ENCODE peak calls at places on chromosome 4, in four cellular contexts. Y, O, E and K are unnamed samples. For H3K4me1, the result is how much of the 10 kb centered on the place peaks cover.

GRCh38 chr4:65670331-65671031 is at the start of gene EPHA5:
- DNase-seq in Y (peak), O (peak), E (peak), K (peak)

GRCh38 chr4:137430171-137430570 is 102.1 kb downstream of the PCDH18 start:
- DNase-seq in Y (no peak), O (no peak), E (no peak), K (no peak)

GRCh38 chr4:138609943-138610350 is 367.8 kb upstream of the SLC7A11 start:
- DNase-seq in Y (no peak), O (peak), E (no peak), K (no peak)

GRCh38 chr4:163666335-163666888 is 171.9 kb downstream of the TMA16 start:
- DNase-seq in Y (no peak), O (no peak), E (no peak), K (no peak)

GRCh38 chr4:129514852-129515251 is 418.9 kb downstream of the C4orf33 start:
- DNase-seq in Y (no peak), O (no peak), E (no peak), K (no peak)

GRCh38 chr4:82851902-82852750 is 38.8 kb downstream of the SEC31A start:
- DNase-seq in Y (no peak), O (peak), E (no peak), K (no peak)

GRCh38 chr4:86960557-86960959 is 25.7 kb downstream of the AFF1 start:
- DNase-seq in Y (no peak), O (peak), E (no peak), K (no peak)

GRCh38 chr4:110483516-110483915 is 7.6 kb downstream of the ENPEP start:
- DNase-seq in Y (no peak), O (no peak), E (no peak), K (no peak)

GRCh38 chr4:71783972-71784371 is at the start of gene GC:
- DNase-seq in Y (no peak), O (no peak), E (no peak), K (no peak)

GRCh38 chr4:184413227-184414064 is 60.9 kb downstream of the IRF2 start:
- DNase-seq in Y (no peak), O (no peak), E (no peak), K (no peak)
- H3K4me1 ChIP-seq in Y (half or more), O (under half), E (under half), K (under half)

DNA sequence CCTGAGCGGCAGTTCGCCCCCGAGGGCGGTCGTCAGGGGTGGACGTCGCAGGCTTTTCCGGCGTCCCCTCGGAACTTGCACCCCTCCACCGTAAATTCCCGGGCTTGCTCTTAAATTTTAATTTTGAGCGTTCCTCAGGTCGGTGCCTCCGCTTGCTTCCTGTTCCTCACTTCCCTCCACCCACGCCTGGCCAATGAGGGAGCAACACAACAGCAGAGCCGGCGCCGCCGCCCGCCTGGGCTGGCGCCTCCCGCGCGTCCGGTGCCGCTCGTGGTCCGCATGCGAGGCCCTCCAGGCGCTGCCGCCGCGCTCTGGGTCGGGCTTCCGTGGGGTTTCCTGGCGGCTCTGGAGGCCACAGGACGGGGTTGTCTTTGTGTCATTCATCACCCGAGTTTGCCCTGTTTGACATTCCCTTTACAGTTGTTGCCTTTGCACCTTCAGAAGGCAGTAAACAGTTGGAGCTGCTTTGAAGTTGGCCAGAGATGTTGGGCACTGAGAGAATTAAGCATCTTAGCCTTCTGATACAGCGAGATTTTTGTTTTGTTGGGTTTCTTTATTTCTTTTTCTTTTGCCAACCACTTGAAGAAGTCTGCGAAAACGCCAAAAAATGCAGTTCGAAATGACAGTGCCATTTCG is 692 bp downstream of the SPCS3 start:
- DNase-seq in Y (peak), O (peak), E (peak), K (peak)
- H3K4me1 ChIP-seq in Y (under half), O (under half), E (under half), K (under half)

GRCh38 chr4:13534344-13535063 is 9.8 kb downstream of the NKX3-2 start:
- DNase-seq in Y (no peak), O (no peak), E (no peak), K (no peak)
- H3K4me1 ChIP-seq in Y (under half), O (under half), E (under half), K (under half)

GRCh38 chr4:143404555-143404954 is 67.9 kb downstream of the GAB1 start:
- DNase-seq in Y (no peak), O (no peak), E (no peak), K (no peak)
- H3K4me1 ChIP-seq in Y (half or more), O (under half), E (half or more), K (under half)

DNA sequence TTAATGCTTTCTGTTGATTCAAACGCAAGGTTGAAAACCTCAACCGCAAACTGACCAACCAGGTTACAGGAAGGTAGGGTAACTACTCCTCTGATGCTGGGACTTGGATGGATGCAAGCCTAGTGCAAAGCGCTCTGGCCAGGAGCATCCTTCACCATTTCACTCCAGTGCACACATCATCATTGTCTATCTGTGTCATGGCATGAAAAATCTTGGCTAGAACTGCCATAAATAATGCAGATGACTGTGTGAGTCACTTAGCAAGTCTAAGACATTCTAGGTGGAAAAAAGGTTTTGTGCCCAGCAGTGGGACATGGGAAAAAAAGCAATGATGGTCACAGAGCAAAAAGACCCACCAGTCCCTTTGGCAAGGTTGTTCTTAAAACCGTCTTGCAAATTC is 10.9 kb downstream of the ADGRA3 start:
- DNase-seq in Y (no peak), O (peak), E (no peak), K (no peak)
- H3K4me1 ChIP-seq in Y (under half), O (under half), E (under half), K (under half)

DNA sequence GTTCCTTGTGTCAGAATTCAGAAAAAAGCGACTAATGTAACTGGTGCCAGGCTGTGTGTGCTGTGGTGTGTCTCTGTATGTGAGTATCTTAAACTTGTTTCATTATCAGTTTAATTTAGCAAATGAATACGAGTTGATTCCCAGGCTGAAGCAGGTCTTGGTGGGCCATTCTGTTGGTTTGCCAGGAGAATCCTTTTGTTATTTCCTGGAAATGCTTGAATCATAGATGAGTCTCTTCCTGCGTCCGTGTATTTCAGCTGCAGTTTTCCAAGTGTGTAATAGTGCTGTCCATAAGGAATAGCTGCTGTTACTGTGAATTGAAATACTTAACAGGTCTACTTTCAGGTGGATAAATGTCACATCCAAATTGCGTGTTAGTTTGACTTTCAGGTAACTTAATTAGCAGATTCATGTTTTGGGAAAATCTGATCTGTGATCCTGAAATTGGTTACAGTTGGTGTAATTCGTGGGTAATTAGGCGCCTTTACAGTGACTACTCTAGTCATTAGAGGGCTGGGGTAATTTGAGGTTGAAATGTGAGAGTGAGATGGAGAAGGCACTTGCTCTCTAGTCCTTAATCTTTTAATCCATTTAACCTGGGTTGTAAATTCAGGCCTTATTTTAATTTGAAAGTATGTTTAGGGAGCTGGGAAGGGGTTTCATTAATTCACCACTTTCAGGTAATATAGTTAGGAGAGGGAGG is 23.8 kb downstream of the TMEM131L start:
- DNase-seq in Y (no peak), O (peak), E (no peak), K (no peak)
- H3K4me1 ChIP-seq in Y (half or more), O (under half), E (under half), K (under half)

DNA sequence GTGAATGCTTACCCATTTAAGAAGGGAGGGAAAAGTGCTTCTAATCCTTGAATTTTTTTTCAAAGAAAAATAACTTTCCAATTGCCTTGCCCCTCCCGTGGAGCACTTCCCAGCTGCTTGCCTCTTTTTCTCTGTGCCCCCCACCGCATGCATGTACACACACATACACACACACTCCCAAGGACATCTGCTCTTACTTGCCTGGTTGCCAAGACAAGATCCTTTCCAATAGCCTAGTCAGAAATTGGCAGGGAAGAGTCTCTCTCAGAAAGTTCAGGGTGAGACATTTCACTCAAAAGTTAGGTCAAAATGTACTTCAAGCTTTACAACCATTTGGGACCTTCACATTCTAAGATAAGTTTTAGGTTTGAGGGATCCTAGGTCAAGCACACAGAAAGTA is 10.9 kb downstream of the HHIP start:
- DNase-seq in Y (no peak), O (peak), E (no peak), K (no peak)
- H3K4me1 ChIP-seq in Y (under half), O (under half), E (under half), K (under half)

DNA sequence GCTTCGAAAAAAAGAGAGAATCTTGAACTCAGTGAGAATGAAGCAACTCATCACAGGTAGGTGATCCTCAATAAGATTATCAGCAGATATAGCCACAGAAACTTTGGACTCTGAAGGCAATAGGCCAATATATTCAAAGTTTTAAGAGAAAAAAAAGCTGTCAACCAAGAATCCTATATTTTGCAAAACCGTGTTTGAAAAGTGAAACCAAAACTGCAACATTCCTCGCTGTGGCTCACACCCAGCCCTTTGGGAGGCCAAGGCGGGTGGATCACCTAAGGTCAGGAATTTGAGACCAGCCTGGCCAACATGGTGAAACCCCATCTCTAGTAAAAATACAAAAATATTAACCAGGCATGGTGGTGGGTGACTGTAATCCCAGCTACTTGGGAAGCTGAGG is 22.8 kb downstream of the MAD2L1 start:
- DNase-seq in Y (no peak), O (no peak), E (no peak), K (no peak)
- H3K4me1 ChIP-seq in Y (under half), O (under half), E (under half), K (under half)

GRCh38 chr4:7647211-7647931 is 212.6 kb upstream of the PSAPL1 start:
- DNase-seq in Y (no peak), O (no peak), E (no peak), K (no peak)
- H3K4me1 ChIP-seq in Y (under half), O (under half), E (under half), K (under half)

GRCh38 chr4:113468165-113469022 is 293.1 kb downstream of the CAMK2D start:
- DNase-seq in Y (peak), O (peak), E (peak), K (no peak)
- H3K4me1 ChIP-seq in Y (under half), O (under half), E (under half), K (under half)